ENCODE peak calls at places on chromosomes 4 and X, in six cellular contexts. X is lung; B is suprapubic skin; D is CD4-positive, CD25-positive, alpha-beta regulatory T cell; M is astrocyte; V is Panc1. U is an unnamed sample. For H3K4me1, the result is how much of the 10 kb centered on the place peaks cover.

GRCh38 chrX:107710617-107711391 is 64.8 kb downstream of the TSC22D3 start:
- DNase-seq in X (peak), B (no peak), D (peak), M (peak), V (no peak), U (peak)

GRCh38 chr4:3267576-3268394 is 18.8 kb downstream of the MSANTD1 start:
- DNase-seq in X (no peak), B (peak), D (no peak), M (no peak), V (no peak), U (no peak)

GRCh38 chr4:94139931-94140612 is 67.6 kb upstream of the SMARCAD1 start:
- DNase-seq in X (no peak), B (no peak), D (no peak), M (no peak), V (no peak), U (no peak)

GRCh38 chr4:100489316-100489715 is 28.5 kb downstream of the EMCN start:
- DNase-seq in X (no peak), B (no peak), D (no peak), M (peak), V (no peak), U (no peak)

GRCh38 chr4:98193459-98194105 is 50.3 kb upstream of the STPG2 start:
- DNase-seq in X (no peak), B (no peak), D (no peak), M (no peak), V (no peak), U (no peak)

GRCh38 chr4:24770111-24770584 is 25.2 kb upstream of the SOD3 start:
- DNase-seq in X (no peak), B (no peak), D (no peak), M (peak), V (no peak), U (peak)

GRCh38 chr4:8182858-8183725 is 16.0 kb upstream of the SH3TC1 start:
- DNase-seq in X (peak), B (no peak), D (no peak), M (peak), V (no peak), U (peak)

GRCh38 chr4:38782452-38783108 is at the start of gene TLR10:
- DNase-seq in X (peak), B (no peak), D (peak), M (peak), V (no peak), U (no peak)

DNA sequence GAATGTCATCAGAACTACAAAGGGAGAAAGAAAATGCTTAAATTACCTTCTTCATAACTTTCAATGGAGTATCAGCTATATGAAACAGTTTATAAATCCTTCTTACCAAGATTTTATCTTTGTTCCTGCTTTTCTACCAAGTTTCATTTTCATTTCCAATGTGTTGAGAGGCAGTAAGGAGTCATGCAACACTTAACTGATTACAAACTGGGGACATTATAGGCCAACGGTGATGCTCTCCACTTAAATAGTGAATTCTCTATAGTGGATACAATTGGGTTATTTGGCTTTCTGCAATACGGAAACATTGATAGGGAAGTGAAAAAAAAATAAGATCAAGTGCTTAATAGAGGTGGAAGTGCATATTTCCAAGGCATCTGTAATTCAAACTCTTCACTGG is 145.3 kb upstream of the FTHL17 start:
- DNase-seq in X (no peak), B (no peak), D (no peak), M (no peak), V (no peak), U (no peak)
- H3K27ac ChIP-seq in X (no peak), B (no peak), D (no peak), M (no peak), V (no peak), U (no peak)

DNA sequence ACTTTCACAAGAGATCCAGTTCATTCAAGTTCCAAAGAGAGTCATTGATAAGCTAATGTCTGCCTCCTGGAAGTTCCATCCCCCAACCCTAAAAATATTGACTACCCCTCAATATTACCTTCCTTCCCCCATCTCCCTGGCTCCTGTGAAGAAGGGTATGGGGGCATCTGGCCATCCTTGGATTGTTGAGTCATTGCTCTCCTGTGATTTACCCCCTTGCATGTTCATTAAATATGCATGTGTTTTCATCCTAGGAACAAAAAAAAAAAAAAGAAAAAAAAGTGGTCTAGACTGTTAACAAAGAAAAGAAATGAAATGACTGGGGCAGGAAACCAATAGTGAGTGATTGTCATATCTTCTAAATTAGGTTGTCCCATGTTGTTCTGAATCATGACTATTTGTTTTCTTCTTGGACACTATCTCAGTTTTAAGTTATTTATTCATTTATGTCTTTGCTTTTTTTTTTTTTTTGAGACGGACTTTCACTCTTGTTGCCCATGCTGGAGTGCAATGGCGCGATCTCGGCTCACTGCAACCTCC is 51.9 kb upstream of the HUWE1 start:
- DNase-seq in X (no peak), B (no peak), D (no peak), M (no peak), V (no peak), U (no peak)
- H3K4me1 ChIP-seq in X (under half), B (under half), D (under half), M (under half), V (under half), U (under half)

DNA sequence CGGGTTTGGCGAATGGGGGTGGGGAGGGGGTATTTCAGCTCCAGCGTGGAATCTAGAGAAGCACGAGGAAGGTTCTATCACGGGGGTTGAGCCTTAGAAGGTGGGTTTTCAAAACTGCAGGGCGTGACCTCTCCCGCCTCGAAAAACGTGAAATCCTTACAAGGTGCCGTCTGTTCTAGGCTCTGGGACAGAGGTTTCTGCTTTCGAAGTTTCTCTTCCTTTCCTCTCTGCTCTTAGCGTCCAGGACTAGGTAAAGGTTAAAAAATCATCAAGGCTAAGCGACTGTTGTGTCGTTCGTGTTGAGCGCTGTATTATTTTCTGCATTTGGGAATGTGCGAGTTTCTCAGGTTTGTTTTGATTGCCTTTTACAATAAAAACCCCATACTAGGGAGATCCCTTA is 1.1 kb downstream of the FHL1 start:
- DNase-seq in X (no peak), B (no peak), D (no peak), M (no peak), V (no peak), U (no peak)
- H3K4me3 ChIP-seq in X (peak), B (peak), D (no peak), M (peak), V (peak), U (no peak)

GRCh38 chrX:13938053-13938765 is 91.5 kb downstream of the GEMIN8 start:
- DNase-seq in X (no peak), B (peak), D (no peak), M (no peak), V (no peak), U (no peak)

GRCh38 chrX:13940646-13941045 is 89.0 kb downstream of the GEMIN8 start:
- DNase-seq in X (no peak), B (no peak), D (no peak), M (no peak), V (no peak), U (no peak)

GRCh38 chrX:13939741-13940597 is 89.7 kb downstream of the GEMIN8 start:
- DNase-seq in X (no peak), B (no peak), D (no peak), M (no peak), V (no peak), U (no peak)

GRCh38 chrX:13937370-13938052 is 92.2 kb downstream of the GEMIN8 start:
- DNase-seq in X (no peak), B (no peak), D (no peak), M (peak), V (no peak), U (no peak)

GRCh38 chrX:13938766-13939530 is 90.7 kb downstream of the GEMIN8 start:
- DNase-seq in X (no peak), B (no peak), D (no peak), M (no peak), V (no peak), U (no peak)
- H3K27ac ChIP-seq in X (no peak), B (peak), D (no peak), M (no peak), V (no peak), U (no peak)

DNA sequence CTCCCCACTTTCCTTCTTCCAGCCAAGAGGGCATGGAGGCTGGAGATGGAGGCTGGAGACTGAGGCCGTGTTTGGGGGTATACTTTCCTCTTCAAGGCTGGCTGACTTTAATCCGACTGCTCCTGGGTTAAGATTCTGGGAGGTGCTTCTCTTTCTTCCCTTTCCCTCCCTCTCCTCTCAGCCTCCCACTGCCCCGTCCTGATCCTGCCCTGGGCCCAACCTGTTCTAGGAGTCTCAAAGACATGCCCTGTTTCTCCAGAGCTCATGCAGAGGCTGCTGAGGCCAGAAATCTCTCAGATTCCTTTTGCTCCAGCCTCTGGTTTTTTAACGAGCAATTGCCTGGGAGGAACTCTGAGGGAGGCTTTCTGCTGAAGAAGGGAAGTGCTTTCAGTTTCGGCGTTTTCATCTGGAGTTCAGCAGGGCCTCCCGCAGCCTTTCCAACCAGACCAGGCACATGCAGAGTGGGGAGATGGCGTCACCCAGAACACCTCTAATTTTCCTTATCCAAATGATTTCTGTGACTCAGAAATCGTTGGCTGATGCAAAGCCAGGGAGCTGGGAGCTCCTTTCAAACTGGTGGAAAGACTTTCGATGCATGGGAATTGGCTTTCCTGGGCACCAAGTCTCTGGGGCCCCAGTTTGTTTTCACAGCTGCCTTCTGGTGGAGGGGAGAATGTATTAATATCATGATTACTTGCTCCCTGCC is 34.5 kb upstream of the FAM9C start:
- DNase-seq in X (no peak), B (no peak), D (no peak), M (peak), V (no peak), U (peak)
- H3K4me1 ChIP-seq in X (under half), B (under half), D (half or more), M (under half), V (under half), U (under half)

GRCh38 chrX:9273744-9274143 is 191.1 kb upstream of the TBL1X start:
- DNase-seq in X (no peak), B (no peak), D (no peak), M (no peak), V (no peak), U (no peak)

GRCh38 chrX:9278475-9279270 is 186.2 kb upstream of the TBL1X start:
- DNase-seq in X (no peak), B (no peak), D (no peak), M (no peak), V (no peak), U (no peak)

GRCh38 chrX:9282325-9282724 is 182.5 kb upstream of the TBL1X start:
- DNase-seq in X (no peak), B (no peak), D (no peak), M (no peak), V (no peak), U (no peak)

DNA sequence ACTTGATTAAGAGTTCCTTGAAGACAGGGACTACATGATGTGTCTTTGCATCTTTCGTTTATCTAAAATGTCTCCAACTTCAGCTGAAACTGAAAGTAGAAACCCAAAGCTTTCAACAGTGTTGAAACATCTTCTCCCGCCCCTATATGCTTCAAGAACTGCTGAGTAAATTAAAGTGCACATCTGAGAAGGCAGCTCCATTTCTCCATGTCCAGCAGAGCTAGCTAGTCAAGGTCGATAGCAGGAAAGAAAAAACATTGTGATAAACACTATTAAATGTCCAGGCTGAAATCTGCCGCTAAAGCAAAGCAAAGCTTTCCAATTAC is 185.6 kb upstream of the TBL1X start:
- DNase-seq in X (no peak), B (no peak), D (no peak), M (no peak), V (no peak), U (peak)
- H3K4me3 ChIP-seq in X (no peak), B (peak), D (peak), M (no peak), V (no peak), U (no peak)

GRCh38 chr4:76702440-76703122 is 195.4 kb downstream of the SOWAHB start:
- DNase-seq in X (no peak), B (no peak), D (no peak), M (no peak), V (no peak), U (peak)
- H3K27ac ChIP-seq in X (peak), B (no peak), D (no peak), M (no peak), V (no peak), U (peak)

GRCh38 chr4:154612472-154613414 is at the start of gene FGG:
- DNase-seq in X (no peak), B (no peak), D (no peak), M (no peak), V (no peak), U (no peak)
- H3K4me1 ChIP-seq in X (under half), B (under half), D (under half), M (under half), V (under half), U (under half)